ENCODE peak calls at places on chromosomes 16 and 17, in seven cellular contexts. Z is GM04503; P is left lung; I is stimulated activated CD8-positive, alpha-beta memory T cell treated with anti-CD3 and anti-CD28 coated beads, Interleukin-15, amount 100 ng/mL, for 48 hours; X is stimulated activated CD4-positive, alpha-beta T cell treated with anti-CD3 and anti-CD28 coated beads, Interleukin-12 subunit alpha, Interleukin-12 subunit beta, amount 100 ng/mL, for 24 hours; W is activated naive CD4-positive, alpha-beta T cell treated with Interleukin-2 at 50 U/mL for 16 hours; L is dorsolateral prefrontal cortex. K is an unnamed sample.

GRCh38 chr17:13230908-13231307 is 213.1 kb upstream of the ELAC2 start:
- DNase-seq in L (no peak), I (no peak), X (no peak), P (no peak), W (no peak), Z (no peak), K (no peak)

GRCh38 chr17:47987240-47987835 is 16.4 kb downstream of the CDK5RAP3 start:
- DNase-seq in L (no peak), W (no peak), P (no peak), I (no peak), Z (no peak), X (no peak), K (no peak)

GRCh38 chr17:48153711-48154642 is 46.4 kb downstream of the SNX11 start:
- DNase-seq in Z (no peak), P (no peak), W (no peak), I (no peak), L (no peak), X (no peak), K (no peak)

GRCh38 chr17:4849011-4849536 is 15.9 kb downstream of the MINK1 start:
- DNase-seq in W (no peak), I (no peak), Z (no peak), P (no peak), L (no peak), X (no peak), K (no peak)

GRCh38 chr16:67926181-67926742 is 5.4 kb downstream of the CTRL start:
- DNase-seq in I (no peak), W (no peak), X (no peak), P (no peak), L (no peak), Z (no peak), K (no peak)

GRCh38 chr17:32835291-32835761 is 41.6 kb downstream of the MYO1D start:
- DNase-seq in W (no peak), L (no peak), P (no peak), Z (no peak), I (no peak), X (no peak), K (no peak)

GRCh38 chr16:31475949-31476304 is 4.0 kb downstream of the TGFB1I1 start:
- DNase-seq in P (peak), L (no peak), I (no peak), W (no peak), Z (no peak), X (no peak), K (no peak)

GRCh38 chr16:1689853-1690252 is 11.8 kb downstream of the JPT2 start:
- DNase-seq in I (no peak), P (no peak), L (no peak), Z (no peak), W (no peak), X (no peak), K (no peak)

GRCh38 chr16:69712277-69712676 is 14.1 kb downstream of the NQO1 start:
- DNase-seq in W (no peak), Z (no peak), X (no peak), I (no peak), L (no peak), P (no peak), K (no peak)

GRCh38 chr17:76427457-76428231 is 25.3 kb downstream of the UBE2O start:
- DNase-seq in I (no peak), P (no peak), Z (peak), L (no peak), X (no peak), W (no peak), K (no peak)

GRCh38 chr16:17138801-17139200 is 332.0 kb downstream of the XYLT1 start:
- DNase-seq in I (no peak), Z (no peak), X (no peak), L (no peak), P (no peak), W (no peak), K (no peak)

GRCh38 chr17:46003907-46004748 is 5.1 kb downstream of the STH start:
- DNase-seq in X (no peak), W (no peak), P (no peak), Z (no peak), L (peak), I (no peak), K (no peak)

GRCh38 chr16:72428611-72429376 is 256.8 kb upstream of the PMFBP1 start:
- DNase-seq in I (no peak), P (no peak), W (no peak), X (no peak), L (peak), Z (no peak), K (no peak)

GRCh38 chr16:58426095-58426494 is 33.8 kb downstream of the GINS3 start:
- DNase-seq in L (peak), Z (no peak), W (no peak), I (peak), P (no peak), X (no peak), K (no peak)

K was measured in AG04449.